ENCODE peak calls at places on chromosomes 12 and 14, in four cellular contexts. N, J, V and L are unnamed samples.

GRCh38 chr12:121522962-121523361 is 57.9 kb downstream of the KDM2B start:
- DNase-seq in N (no peak), J (no peak), V (no peak), L (no peak)

GRCh38 chr12:76878045-76878898 is 547 bp downstream of the CSRP2 start:
- DNase-seq in N (peak), J (no peak), V (peak), L (no peak)

GRCh38 chr12:68812553-68813241 is 4.7 kb downstream of the MDM2 start:
- DNase-seq in N (peak), J (no peak), V (no peak), L (no peak)

GRCh38 chr12:5785601-5786000 is 159.5 kb downstream of the ANO2 start:
- DNase-seq in N (no peak), J (no peak), V (no peak), L (no peak)

GRCh38 chr12:55619352-55620138 is 17.1 kb upstream of the OR10P1 start:
- DNase-seq in N (peak), J (peak), V (peak), L (peak)

GRCh38 chr12:65740873-65741600 is 83.2 kb upstream of the HMGA2 start:
- DNase-seq in N (peak), J (no peak), V (no peak), L (peak)

GRCh38 chr12:125583071-125583470 is 517.8 kb downstream of the AACS start:
- DNase-seq in N (no peak), J (no peak), V (no peak), L (no peak)

GRCh38 chr12:25950329-25951115 is 8.0 kb upstream of the RASSF8 start:
- DNase-seq in N (no peak), J (no peak), V (no peak), L (no peak)

GRCh38 chr12:116336542-116337065 is 59.1 kb upstream of the MED13L start:
- DNase-seq in N (no peak), J (no peak), V (no peak), L (peak)

GRCh38 chr12:49043856-49044258 is 16.7 kb downstream of the KMT2D start:
- DNase-seq in N (peak), J (peak), V (peak), L (peak)

GRCh38 chr12:54701940-54702592 is 53.9 kb upstream of the DCD start:
- DNase-seq in N (peak), J (peak), V (no peak), L (peak)

GRCh38 chr14:77006127-77006526 is 22.4 kb downstream of the IRF2BPL start:
- DNase-seq in N (no peak), J (no peak), V (no peak), L (no peak)